ENCODE peak calls at places on chromosomes 5 and 9, in eight cellular contexts. Y is activated T-helper 1 cell treated with anti-CD3 and anti-CD28 coated beads, Interleukin-12 subunit alpha, Interleukin-12 subunit beta, Interleukin-2, Interleukin-4 antibody, amounts not matched to agents 30 ng/mL and 10 ng/mL and 1 ng/mL, durations not matched to agents 14 hours and 24 hours and 36 hours; B is fibroblast of the conjunctiva; U is HTR-8/SVneo; G is mesothelial cell of epicardium; Q is cerebellum; I is amniotic epithelial cell; C is trophoblast cell. T is an unnamed sample.

GRCh38 chr9:3241290-3241689 is 284.5 kb downstream of the RFX3 start:
- DNase-seq in Q (no peak), Y (no peak), G (no peak), U (no peak), B (no peak), C (no peak), I (peak), T (no peak)

GRCh38 chr5:81167078-81167477 is 66.0 kb upstream of the CKMT2 start:
- DNase-seq in C (no peak), G (no peak), Y (no peak), Q (no peak), B (no peak), I (no peak), U (no peak), T (no peak)

GRCh38 chr9:129280236-129281231 is 102.5 kb upstream of the IER5L start:
- DNase-seq in G (no peak), C (no peak), Q (peak), Y (no peak), B (no peak), I (no peak), U (no peak), T (no peak)

GRCh38 chr5:159071382-159071781 is 28.3 kb downstream of the EBF1 start:
- DNase-seq in U (no peak), B (no peak), I (no peak), Y (no peak), G (no peak), Q (no peak), C (no peak), T (no peak)

GRCh38 chr9:136786451-136786850 is 4.7 kb upstream of the TMEM141 start:
- DNase-seq in Q (no peak), B (no peak), U (no peak), G (no peak), I (no peak), C (no peak), Y (no peak), T (no peak)

GRCh38 chr5:17918373-17919104 is 284.3 kb downstream of the TAF11L14 start:
- DNase-seq in I (no peak), U (no peak), C (peak), Q (no peak), Y (no peak), B (no peak), G (no peak), T (no peak)

GRCh38 chr5:2999926-3000325 is 248.4 kb upstream of the IRX2 start:
- DNase-seq in Y (no peak), I (no peak), C (no peak), G (no peak), Q (no peak), U (no peak), B (no peak), T (no peak)

GRCh38 chr9:123255718-123256117 is 12.7 kb downstream of the STRBP start:
- DNase-seq in C (no peak), U (no peak), B (no peak), Q (no peak), I (no peak), G (no peak), Y (no peak), T (no peak)

GRCh38 chr9:95425910-95426551 is 90.7 kb downstream of the PTCH1 start:
- DNase-seq in I (peak), C (no peak), Q (no peak), B (no peak), U (no peak), G (no peak), Y (no peak), T (no peak)

GRCh38 chr5:16568875-16569580 is 47.8 kb downstream of the RETREG1 start:
- DNase-seq in I (peak), Q (peak), U (no peak), B (no peak), Y (no peak), C (peak), G (no peak), T (peak)

GRCh38 chr9:111582888-111583287 is 16.6 kb downstream of the PTGR1 start:
- DNase-seq in I (peak), Y (no peak), G (no peak), C (no peak), B (no peak), U (no peak), Q (no peak), T (no peak)

T was measured in GM04504.